ENCODE peak calls at places on chromosomes 16 and 17, in eight cellular contexts. G, C, T, I, F, S, A and D are unnamed samples.
A peak's percentile ranks its signal among the peaks of the same experiment; 100 is the strongest.

GRCh38 chr16:11835891-11836652 is 15.3 kb downstream of the RSL1D1 start:
- DNase-seq in A (no peak), C (peak; percentile 38), T (peak; percentile 69), S (no peak), G (no peak), F (no peak), I (no peak), D (no peak)

GRCh38 chr17:1078062-1078711 is 81.3 kb downstream of the TIMM22 start:
- DNase-seq in F (peak; percentile 58), T (no peak), I (no peak), G (no peak), A (peak; percentile 43), S (no peak), C (no peak), D (no peak)

GRCh38 chr17:60971515-60972369 is 294.1 kb downstream of the BCAS3 start:
- DNase-seq in G (no peak), S (no peak), A (no peak), F (peak; percentile 71), I (peak; percentile 28), T (peak; percentile 51), C (no peak), D (peak; percentile 22)

GRCh38 chr16:68265078-68265925 is 976 bp downstream of the SLC7A6 start:
- DNase-seq in I (peak; percentile 76), F (peak; percentile 56), G (peak; percentile 90), A (peak; percentile 79), C (peak; percentile 91), T (peak; percentile 79), S (no peak), D (peak; percentile 57)

GRCh38 chr16:54178491-54178976 is 108.1 kb downstream of the IRX3 start:
- DNase-seq in S (no peak), T (no peak), A (no peak), F (peak; percentile 82), C (no peak), G (no peak), I (no peak), D (no peak)

GRCh38 chr16:58843675-58844074 is 109.6 kb upstream of the GOT2 start:
- DNase-seq in C (no peak), A (no peak), T (peak; percentile 33), S (no peak), F (peak; percentile 42), I (no peak), G (no peak), D (no peak)

GRCh38 chr16:66927012-66927436 is 1.7 kb upstream of the RRAD start:
- DNase-seq in G (peak; percentile 75), S (no peak), C (peak; percentile 85), T (peak; percentile 91), I (no peak), F (no peak), A (peak; percentile 78), D (no peak)

GRCh38 chr17:8109669-8110455 is 8.5 kb downstream of the ALOXE3 start:
- DNase-seq in A (peak; percentile 83), S (peak; percentile 66), I (peak; percentile 78), F (peak; percentile 84), T (peak; percentile 11), C (no peak), G (peak; percentile 74), D (peak; percentile 33)

GRCh38 chr16:50547340-50547865 is 793 bp upstream of the NKD1 start:
- DNase-seq in A (peak; percentile 57), C (no peak), S (peak; percentile 72), G (peak; percentile 78), F (peak; percentile 82), T (peak; percentile 4), I (peak; percentile 56), D (peak; percentile 55)

GRCh38 chr17:60601443-60602384 is 1.7 kb downstream of the PPM1D start:
- DNase-seq in F (peak; percentile 79), C (peak; percentile 25), I (peak; percentile 60), S (no peak), A (no peak), T (peak; percentile 68), G (peak; percentile 76), D (peak; percentile 45)

GRCh38 chr17:45382982-45383381 is 49.7 kb downstream of the ARHGAP27 start:
- DNase-seq in T (no peak), F (no peak), G (no peak), C (no peak), A (no peak), I (no peak), S (no peak), D (no peak)

GRCh38 chr16:85056211-85056748 is 28.7 kb downstream of the KIAA0513 start:
- DNase-seq in A (no peak), T (peak; percentile 31), I (no peak), S (no peak), G (no peak), C (no peak), F (peak; percentile 46), D (peak; percentile 43)

GRCh38 chr17:7014995-7015586 is 2.7 kb downstream of the RNASEK start:
- DNase-seq in A (no peak), C (no peak), F (no peak), I (peak; percentile 49), S (no peak), T (peak; percentile 69), G (peak; percentile 72), D (no peak)

GRCh38 chr17:41907633-41908539 is 10.9 kb downstream of the ACLY start:
- DNase-seq in T (peak; percentile 44), S (no peak), C (no peak), G (no peak), A (no peak), I (peak; percentile 18), F (peak; percentile 84), D (no peak)

GRCh38 chr16:86222965-86223551 is 287.3 kb upstream of the FOXF1 start:
- DNase-seq in F (no peak), A (no peak), C (no peak), S (no peak), T (peak; percentile 89), G (no peak), I (no peak), D (no peak)

GRCh38 chr16:2981177-2981898 is 1.1 kb upstream of the PKMYT1 start:
- DNase-seq in G (no peak), T (no peak), C (no peak), S (no peak), A (no peak), I (no peak), F (no peak), D (no peak)

GRCh38 chr17:74807925-74808324 is 31.8 kb upstream of the NAT9 start:
- DNase-seq in C (no peak), F (peak; percentile 93), G (no peak), I (no peak), T (peak; percentile 7), A (no peak), S (no peak), D (no peak)

GRCh38 chr17:52027081-52027480 is 131.4 kb downstream of the CA10 start:
- DNase-seq in I (no peak), G (no peak), C (no peak), F (no peak), S (no peak), A (no peak), T (peak; percentile 6), D (no peak)

GRCh38 chr16:23371368-23371767 is 69.3 kb downstream of the SCNN1B start:
- DNase-seq in C (no peak), G (no peak), A (no peak), I (no peak), T (no peak), S (no peak), F (no peak), D (no peak)
- TF ChIP-seq CTCF in C (no peak), G (no peak), A (no peak), I (no peak), T (no peak), S (no peak), F (no peak), D (no peak)

DNA sequence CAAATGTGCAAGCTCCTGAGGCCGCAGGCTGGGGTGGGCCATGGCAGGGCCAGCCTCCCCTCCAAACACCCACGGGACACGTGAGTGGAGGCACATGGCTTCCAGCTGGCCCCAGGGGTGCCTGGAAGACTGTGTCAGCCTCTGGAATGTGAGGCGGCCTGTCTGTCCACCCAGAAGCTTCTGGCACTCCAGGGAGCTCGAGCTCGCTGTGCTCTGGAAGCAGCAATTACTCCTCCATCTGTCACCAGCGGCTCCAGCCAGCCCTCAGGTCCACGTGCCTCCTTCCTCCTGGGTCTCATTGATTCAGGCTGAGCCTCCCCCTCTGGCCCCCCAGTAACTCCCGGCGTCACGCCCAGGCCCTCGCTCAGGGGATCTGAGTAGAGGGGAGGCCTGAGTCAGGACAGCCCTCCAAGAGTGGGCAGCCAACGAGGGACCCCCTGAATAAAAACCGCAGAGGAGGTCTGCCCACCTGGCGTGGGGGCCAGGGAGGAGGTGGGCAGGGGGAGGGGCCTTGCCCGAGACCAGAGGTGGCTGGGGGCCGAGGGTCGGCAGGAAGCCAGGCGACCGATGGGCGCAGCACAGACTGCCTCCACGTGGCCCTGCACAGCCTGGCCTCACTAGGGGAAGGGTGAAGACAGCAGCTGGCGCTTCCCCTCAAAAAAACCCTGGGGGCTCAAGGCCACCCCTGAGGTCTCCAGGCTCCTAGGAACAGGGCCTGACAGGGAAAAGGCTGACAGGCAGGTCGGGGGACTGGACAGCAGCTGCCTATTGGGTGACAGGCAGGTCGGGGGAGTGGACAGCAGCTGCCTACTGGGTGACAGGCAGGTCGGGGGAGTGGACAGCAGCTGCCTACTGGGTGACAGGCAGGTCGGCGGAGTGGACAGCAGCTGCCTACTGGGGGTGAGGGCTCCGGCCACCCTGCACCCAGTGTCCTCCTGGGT is 11.9 kb downstream of the PIEZO1 start:
- DNase-seq in S (no peak), A (peak; percentile 47), T (peak; percentile 95), C (peak; percentile 41), F (no peak), I (peak; percentile 66), G (peak; percentile 82), D (peak; percentile 69)
- H3K4me1 ChIP-seq in S (no peaks in the 10 kb centered on the region), A (peaks cover 75% of the 10 kb centered on the region), T (peaks cover 49% of the 10 kb centered on the region), C (peaks cover 47% of the 10 kb centered on the region), F (peaks cover 28% of the 10 kb centered on the region), I (peaks cover 69% of the 10 kb centered on the region), G (peaks cover 31% of the 10 kb centered on the region), D (peaks cover 56% of the 10 kb centered on the region)

GRCh38 chr17:76720211-76720610 is 6.2 kb downstream of the JMJD6 start:
- DNase-seq in S (no peak), I (no peak), C (no peak), T (no peak), A (no peak), G (no peak), F (no peak), D (peak; percentile 8)
- H3K36me3 ChIP-seq in S (peaks cover 99% of the 10 kb centered on the region), I (peaks cover 65% of the 10 kb centered on the region), C (peaks cover 5% of the 10 kb centered on the region), T (peaks cover 21% of the 10 kb centered on the region), A (peaks cover 100% of the 10 kb centered on the region), G (peaks cover 96% of the 10 kb centered on the region), F (peaks cover 82% of the 10 kb centered on the region), D (no peaks in the 10 kb centered on the region)

DNA sequence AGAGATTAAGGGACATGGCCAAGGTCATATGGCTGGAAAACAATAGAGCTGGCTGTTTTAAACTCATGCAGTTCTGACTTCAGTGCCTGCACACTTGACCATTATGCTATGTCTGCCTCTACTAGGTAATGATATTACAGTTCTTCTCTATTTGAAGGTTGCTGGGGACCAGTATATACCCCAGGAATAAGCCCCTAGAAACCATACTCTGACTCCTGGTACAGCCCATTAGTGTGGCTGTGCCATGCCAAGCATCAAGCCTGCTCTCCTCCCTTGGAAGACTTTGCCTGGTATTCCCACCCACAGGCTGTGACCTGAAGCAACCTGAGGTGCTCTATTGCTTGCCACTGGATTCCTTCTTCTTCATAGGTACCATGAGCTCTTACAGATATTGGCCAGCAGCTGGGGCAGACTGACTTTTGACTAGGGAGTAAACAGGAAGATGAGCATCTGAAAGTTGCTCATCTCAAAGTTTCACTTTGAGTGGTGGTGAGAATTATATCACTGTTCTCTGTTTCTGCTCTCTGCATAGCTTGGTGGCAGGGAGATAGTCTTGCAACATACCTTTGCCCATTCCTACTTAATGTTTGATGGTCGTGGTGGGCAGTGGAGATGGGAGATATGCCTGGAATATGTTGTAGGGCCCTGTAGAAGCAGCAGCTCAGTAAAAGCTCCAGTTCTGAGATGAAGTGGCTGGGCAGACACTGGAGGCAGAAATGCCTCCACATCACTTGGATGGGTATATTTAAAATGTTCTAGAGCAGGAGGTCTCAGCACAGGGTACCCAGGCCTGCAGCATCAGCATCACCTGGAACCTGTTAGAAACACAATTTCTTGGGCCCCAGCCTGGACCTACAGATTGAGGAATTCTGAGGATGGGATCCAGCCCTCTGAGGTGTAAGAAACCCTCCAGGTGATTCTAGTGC is 274.7 kb downstream of the HS3ST4 start:
- DNase-seq in I (no peak), T (no peak), S (no peak), C (no peak), A (no peak), F (no peak), G (no peak), D (no peak)
- TF ChIP-seq CTCF in I (no peak), T (no peak), S (no peak), C (no peak), A (no peak), F (no peak), G (no peak), D (no peak)